ENCODE peak calls at places on chromosomes 7 and 10, in seven cellular contexts. One of them, this sample, is unnamed.

GRCh38 chr10:131021967-131022366 is 289.6 kb downstream of the TCERG1L start:
- DNase-seq in stimulated activated CD8-positive, alpha-beta memory T cell treated with anti-CD3 and anti-CD28 coated beads, Interleukin-12 subunit alpha, Interleukin-12 subunit beta, amount 100 ng/mL, for 4 hours: no peak
- DNase-seq in lower leg skin: no peak
- DNase-seq in A172: no peak
- DNase-seq in dorsolateral prefrontal cortex: no peak
- DNase-seq in hippocampal formation: no peak
- DNase-seq in NB4: no peak
- DNase-seq in this sample: no peak

GRCh38 chr10:95403690-95404459 is 113.1 kb upstream of the PDLIM1 start:
- DNase-seq in lower leg skin: no peak
- DNase-seq in A172: no peak
- DNase-seq in dorsolateral prefrontal cortex: no peak
- DNase-seq in NB4: no peak
- DNase-seq in hippocampal formation: no peak
- DNase-seq in stimulated activated CD8-positive, alpha-beta memory T cell treated with anti-CD3 and anti-CD28 coated beads, Interleukin-12 subunit alpha, Interleukin-12 subunit beta, amount 100 ng/mL, for 4 hours: no peak
- DNase-seq in this sample: no peak

GRCh38 chr10:85646312-85646711 is 720.3 kb downstream of the GRID1 start:
- DNase-seq in A172: peak; percentile 84
- DNase-seq in hippocampal formation: no peak
- DNase-seq in dorsolateral prefrontal cortex: no peak
- DNase-seq in lower leg skin: no peak
- DNase-seq in NB4: no peak
- DNase-seq in stimulated activated CD8-positive, alpha-beta memory T cell treated with anti-CD3 and anti-CD28 coated beads, Interleukin-12 subunit alpha, Interleukin-12 subunit beta, amount 100 ng/mL, for 4 hours: no peak
- DNase-seq in this sample: peak; percentile 17

GRCh38 chr10:102644066-102644645 is at the start of gene TRIM8:
- DNase-seq in hippocampal formation: peak; percentile 59
- DNase-seq in stimulated activated CD8-positive, alpha-beta memory T cell treated with anti-CD3 and anti-CD28 coated beads, Interleukin-12 subunit alpha, Interleukin-12 subunit beta, amount 100 ng/mL, for 4 hours: peak; percentile 53
- DNase-seq in A172: no peak
- DNase-seq in lower leg skin: no peak
- DNase-seq in NB4: peak; percentile 79
- DNase-seq in dorsolateral prefrontal cortex: no peak
- DNase-seq in this sample: no peak

GRCh38 chr7:13800694-13801448 is 188.6 kb downstream of the ETV1 start:
- DNase-seq in NB4: no peak
- DNase-seq in stimulated activated CD8-positive, alpha-beta memory T cell treated with anti-CD3 and anti-CD28 coated beads, Interleukin-12 subunit alpha, Interleukin-12 subunit beta, amount 100 ng/mL, for 4 hours: no peak
- DNase-seq in lower leg skin: no peak
- DNase-seq in A172: peak; percentile 83
- DNase-seq in hippocampal formation: no peak
- DNase-seq in dorsolateral prefrontal cortex: no peak
- DNase-seq in this sample: no peak

GRCh38 chr7:3301472-3301778 is 373 bp downstream of the SDK1 start:
- DNase-seq in hippocampal formation: no peak
- DNase-seq in lower leg skin: no peak
- DNase-seq in dorsolateral prefrontal cortex: no peak
- DNase-seq in NB4: no peak
- DNase-seq in stimulated activated CD8-positive, alpha-beta memory T cell treated with anti-CD3 and anti-CD28 coated beads, Interleukin-12 subunit alpha, Interleukin-12 subunit beta, amount 100 ng/mL, for 4 hours: no peak
- DNase-seq in A172: no peak
- DNase-seq in this sample: no peak

GRCh38 chr7:29878081-29878688 is 71.9 kb downstream of the WIPF3 start:
- DNase-seq in A172: peak; percentile 43
- DNase-seq in lower leg skin: peak; percentile 28
- DNase-seq in NB4: peak; percentile 59
- DNase-seq in hippocampal formation: no peak
- DNase-seq in dorsolateral prefrontal cortex: no peak
- DNase-seq in stimulated activated CD8-positive, alpha-beta memory T cell treated with anti-CD3 and anti-CD28 coated beads, Interleukin-12 subunit alpha, Interleukin-12 subunit beta, amount 100 ng/mL, for 4 hours: no peak
- DNase-seq in this sample: no peak

GRCh38 chr7:141014091-141014490 is 661 bp downstream of the MRPS33 start:
- DNase-seq in lower leg skin: no peak
- DNase-seq in hippocampal formation: no peak
- DNase-seq in dorsolateral prefrontal cortex: no peak
- DNase-seq in NB4: no peak
- DNase-seq in A172: no peak
- DNase-seq in stimulated activated CD8-positive, alpha-beta memory T cell treated with anti-CD3 and anti-CD28 coated beads, Interleukin-12 subunit alpha, Interleukin-12 subunit beta, amount 100 ng/mL, for 4 hours: no peak
- DNase-seq in this sample: no peak

GRCh38 chr10:18157909-18158308 is 17.7 kb downstream of the CACNB2 start:
- DNase-seq in lower leg skin: no peak
- DNase-seq in hippocampal formation: no peak
- DNase-seq in stimulated activated CD8-positive, alpha-beta memory T cell treated with anti-CD3 and anti-CD28 coated beads, Interleukin-12 subunit alpha, Interleukin-12 subunit beta, amount 100 ng/mL, for 4 hours: no peak
- DNase-seq in A172: peak; percentile 63
- DNase-seq in NB4: no peak
- DNase-seq in dorsolateral prefrontal cortex: no peak
- DNase-seq in this sample: no peak